ENCODE peak calls at places on chromosomes 5 and 9, in nine cellular contexts. V is heart left ventricle, P is suprapubic skin, S is uterus, D is cardiac muscle cell, Y is spleen, J is HFF-Myc, W is A549, Z is pancreas. U is an unnamed sample.

GRCh38 chr9:121169094-121169601 is 32.5 kb downstream of the RAB14 start:
- DNase-seq in D (peak; percentile 40), P (no peak), J (peak; percentile 15), W (peak; percentile 35), Z (no peak), V (no peak), Y (no peak), S (no peak), U (peak; percentile 51)

GRCh38 chr9:78363221-78363620 is 66.3 kb downstream of the PSAT1 start:
- DNase-seq in Y (no peak), Z (no peak), D (peak; percentile 30), P (no peak), W (no peak), S (no peak), J (peak; percentile 64), V (no peak), U (peak; percentile 85)

GRCh38 chr5:68432682-68433081 is 217.1 kb downstream of the PIK3R1 start:
- DNase-seq in W (no peak), S (no peak), Y (no peak), D (no peak), Z (no peak), J (no peak), V (no peak), P (no peak), U (no peak)

GRCh38 chr9:137554349-137554748 is 2.7 kb downstream of the MRPL41 start:
- DNase-seq in D (no peak), Y (no peak), P (no peak), Z (no peak), S (no peak), V (no peak), J (no peak), W (no peak), U (no peak)

GRCh38 chr5:181052928-181053759 is 13.1 kb downstream of the BTNL9 start:
- DNase-seq in Y (peak; percentile 80), S (no peak), W (peak; percentile 38), P (no peak), D (peak; percentile 8), Z (no peak), V (no peak), J (no peak), U (no peak)

GRCh38 chr5:94849821-94850736 is 231.6 kb downstream of the SLF1 start:
- DNase-seq in J (peak; percentile 14), P (no peak), V (no peak), D (peak; percentile 79), Z (no peak), S (no peak), W (peak; percentile 8), Y (no peak), U (peak; percentile 70)

GRCh38 chr5:159878988-159879471 is 37.3 kb upstream of the ADRA1B start:
- DNase-seq in P (peak; percentile 83), D (peak; percentile 81), Y (no peak), J (no peak), W (peak; percentile 71), S (peak; percentile 78), V (peak; percentile 66), Z (peak; percentile 15), U (peak; percentile 75)

GRCh38 chr5:50445281-50445949 is 4.3 kb upstream of the EMB start:
- DNase-seq in V (no peak), S (no peak), W (no peak), P (no peak), J (no peak), D (no peak), Z (no peak), Y (no peak), U (no peak)

GRCh38 chr5:38329132-38329715 is 70.9 kb downstream of the EGFLAM start:
- DNase-seq in W (peak; percentile 11), V (no peak), Y (no peak), S (no peak), P (no peak), D (peak; percentile 23), Z (no peak), J (no peak), U (peak; percentile 14)

GRCh38 chr5:1007221-1007680 is 1.4 kb upstream of the NKD2 start:
- DNase-seq in S (no peak), Z (no peak), J (no peak), D (no peak), Y (peak; percentile 48), V (no peak), W (no peak), P (peak; percentile 53), U (no peak)

GRCh38 chr5:78509884-78510769 is 138.4 kb downstream of the LHFPL2 start:
- DNase-seq in D (peak; percentile 44), Y (peak; percentile 94), W (no peak), P (peak; percentile 75), Z (peak; percentile 75), J (no peak), S (peak; percentile 44), V (peak; percentile 70), U (peak; percentile 59)

GRCh38 chr5:117060099-117060498 is 485.5 kb upstream of the SEMA6A start:
- DNase-seq in Y (no peak), J (no peak), S (no peak), W (no peak), Z (no peak), D (no peak), P (no peak), V (no peak), U (no peak)

GRCh38 chr5:110525762-110526161 is 200.7 kb downstream of the TMEM232 start:
- DNase-seq in Y (no peak), Z (no peak), J (no peak), D (no peak), V (no peak), S (no peak), W (no peak), P (no peak), U (no peak)

GRCh38 chr9:121326130-121326838 is 43.8 kb downstream of the STOM start:
- DNase-seq in W (no peak), Z (no peak), D (peak; percentile 87), S (peak; percentile 93), Y (peak; percentile 88), V (peak; percentile 93), P (peak; percentile 96), J (no peak), U (peak; percentile 52)

GRCh38 chr5:132777209-132778069 is at the start of gene SEPTIN8:
- DNase-seq in Y (peak; percentile 82), W (peak; percentile 70), V (peak; percentile 70), P (no peak), J (no peak), Z (peak; percentile 49), S (peak; percentile 53), D (peak; percentile 51), U (peak; percentile 74)

GRCh38 chr9:127654619-127655018 is 42.5 kb downstream of the STXBP1 start:
- DNase-seq in S (no peak), V (no peak), P (no peak), Z (no peak), W (no peak), Y (no peak), D (peak; percentile 68), J (no peak), U (no peak)

GRCh38 chr9:19387317-19387716 is 7.3 kb upstream of the RPS6 start:
- DNase-seq in P (no peak), Z (no peak), J (no peak), V (no peak), D (no peak), W (no peak), Y (no peak), S (no peak), U (no peak)

GRCh38 chr9:136944094-136944518 is 432 bp downstream of the FBXW5 start:
- DNase-seq in W (peak; percentile 39), J (no peak), S (no peak), Z (no peak), P (no peak), D (peak; percentile 58), V (no peak), Y (no peak), U (peak; percentile 87)

DNA sequence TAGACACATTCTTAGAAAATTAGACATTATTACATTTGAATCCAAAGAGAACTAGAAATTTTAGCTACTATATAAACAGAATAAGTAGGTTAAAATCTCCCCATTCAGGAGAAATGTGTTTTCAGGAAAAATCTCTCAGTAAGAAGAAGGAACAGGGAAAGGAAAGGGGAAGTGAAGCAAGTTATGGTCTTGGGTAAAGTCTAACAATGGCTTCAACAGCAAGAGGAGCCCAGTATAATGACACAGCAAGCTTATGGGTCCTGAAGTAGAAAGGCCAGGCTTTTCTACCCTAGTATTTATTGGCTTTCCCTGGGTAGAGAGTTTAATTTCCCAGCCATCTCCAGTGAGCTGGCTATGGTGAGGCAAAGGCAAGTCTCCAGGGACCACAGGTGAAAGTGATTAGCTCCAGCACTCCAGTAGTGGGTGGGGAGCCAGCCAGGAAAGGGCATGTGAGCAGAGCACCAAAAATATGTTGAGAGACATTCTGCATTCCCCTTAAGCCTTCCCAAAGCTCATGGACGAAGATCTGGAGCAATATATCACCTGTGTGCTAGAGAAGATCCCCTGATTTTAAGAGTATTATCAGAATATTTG is 981.7 kb downstream of the NR2F1-AS1 start:
- DNase-seq in V (no peak), J (peak; percentile 26), P (no peak), Z (no peak), D (no peak), S (no peak), W (no peak), Y (no peak), U (peak; percentile 75)
- H3K4me3 ChIP-seq in V (no peak overlapping the region), J (no peak overlapping the region), P (no peak overlapping the region), Z (no peak overlapping the region), D (no peak overlapping the region), S (no peak overlapping the region), W (no peak overlapping the region), Y (no peak overlapping the region), U (no peak overlapping the region)

GRCh38 chr9:130824616-130825015 is 10.4 kb upstream of the ABL1 start:
- DNase-seq in P (no peak), J (no peak), Z (no peak), Y (no peak), W (no peak), V (no peak), S (no peak), D (no peak), U (peak; percentile 45)
- H3K4me3 ChIP-seq in P (no peak overlapping the region), J (peak overlapping the region; percentile 4), Z (no peak overlapping the region), Y (no peak overlapping the region), W (no peak overlapping the region), V (no peak overlapping the region), S (no peak overlapping the region), D (peak overlapping the region; percentile 7), U (peak overlapping the region; percentile 1)

GRCh38 chr5:171391996-171392577 is 4.4 kb downstream of the NPM1 start:
- DNase-seq in Z (no peak), Y (peak; percentile 46), J (no peak), V (no peak), S (no peak), D (no peak), W (no peak), P (no peak), U (no peak)
- H3K4me3 ChIP-seq in Z (no peak overlapping the region), Y (no peak overlapping the region), J (peak overlapping the region; percentile 98), V (no peak overlapping the region), S (no peak overlapping the region), D (no peak overlapping the region), W (peak overlapping the region; percentile 77), P (no peak overlapping the region), U (no peak overlapping the region)

DNA sequence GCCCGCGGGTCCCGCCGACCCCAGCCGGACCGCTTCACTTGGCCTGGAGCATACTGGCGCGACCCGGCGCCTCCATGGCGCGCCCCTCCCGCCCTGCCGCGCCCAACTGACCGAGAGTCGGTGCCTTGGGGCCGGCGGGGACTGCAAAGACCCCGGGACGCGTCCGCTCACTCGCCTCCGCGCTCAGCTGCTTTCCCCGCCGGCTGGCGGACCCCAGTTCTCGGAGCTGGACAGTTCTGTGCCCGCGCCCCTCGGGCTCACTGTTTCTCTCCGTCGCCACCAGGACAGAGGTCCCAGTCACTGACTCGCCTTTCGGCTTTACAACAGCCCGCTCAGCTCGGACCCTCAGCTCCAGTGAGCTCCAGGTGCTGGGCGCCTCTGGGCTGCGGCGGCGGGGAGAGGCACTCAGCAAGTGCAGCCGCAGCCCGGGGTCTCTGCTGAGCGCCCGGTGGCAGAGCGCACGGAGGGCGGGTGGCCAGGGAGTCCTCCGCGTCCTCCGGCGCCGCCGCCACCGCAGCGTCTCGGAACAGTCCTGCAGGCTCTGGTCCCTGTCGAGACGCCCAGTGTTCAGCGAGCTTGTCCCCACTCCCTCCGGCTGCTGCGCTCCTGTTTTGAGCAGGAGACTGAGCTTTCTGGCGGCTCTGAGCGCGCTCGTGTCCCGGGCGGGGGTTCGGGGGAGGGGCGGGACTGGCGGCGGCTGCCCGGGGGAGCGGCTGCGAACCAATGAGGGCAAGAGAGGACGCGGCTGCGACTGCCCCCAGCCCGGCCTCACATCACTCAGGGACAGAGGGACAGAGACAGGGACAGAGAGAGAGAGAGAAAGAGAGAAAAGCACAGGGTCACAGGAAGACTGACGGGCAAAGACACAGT is at the start of gene SMIM32:
- DNase-seq in V (peak; percentile 32), Y (peak; percentile 74), W (no peak), P (no peak), D (peak; percentile 16), Z (no peak), S (no peak), J (no peak), U (peak; percentile 34)
- H3K4me3 ChIP-seq in V (peak within 1 kb of the TSS; percentile 50), Y (peak within 1 kb of the TSS; percentile 27), W (no peak within 1 kb of the TSS), P (peak within 1 kb of the TSS; percentile 51), D (peak within 1 kb of the TSS; percentile 57), Z (peak within 1 kb of the TSS; percentile 18), S (peak within 1 kb of the TSS; percentile 15), J (peak within 1 kb of the TSS; percentile 3), U (peak within 1 kb of the TSS; percentile 28)